ENCODE peak calls at places on chromosomes 7 and 10, in four cellular contexts. H, T, G and L are unnamed samples.

GRCh38 chr10:24993237-24993958 is 22.6 kb downstream of the ENKUR start:
- DNase-seq in G (no peak), T (no peak), H (no peak), L (no peak)

GRCh38 chr7:44281811-44282600 is 43.4 kb downstream of the CAMK2B start:
- DNase-seq in G (no peak), T (peak), H (no peak), L (no peak)

GRCh38 chr7:28853834-28854749 is 104.0 kb downstream of the TRIL start:
- DNase-seq in T (peak), H (peak), G (peak), L (peak)

GRCh38 chr10:78905940-78906308 is 162.8 kb upstream of the ZMIZ1 start:
- DNase-seq in H (no peak), G (no peak), T (no peak), L (no peak)

GRCh38 chr10:63140077-63140476 is 6.9 kb downstream of the NRBF2 start:
- DNase-seq in G (no peak), T (no peak), H (no peak), L (no peak)

GRCh38 chr10:126222736-126223511 is 165.4 kb downstream of the ADAM12 start:
- DNase-seq in G (no peak), H (no peak), T (no peak), L (no peak)

GRCh38 chr10:90738885-90739284 is 119.0 kb downstream of the HTR7 start:
- DNase-seq in H (no peak), G (no peak), T (no peak), L (no peak)

GRCh38 chr10:14481752-14482151 is 151.0 kb upstream of the FRMD4A start:
- DNase-seq in G (no peak), H (no peak), T (no peak), L (no peak)

GRCh38 chr7:118057404-118057803 is 126.6 kb upstream of the LSM8 start:
- DNase-seq in T (no peak), H (no peak), G (no peak), L (peak)

GRCh38 chr7:127981965-127982364 is 49.3 kb downstream of the LRRC4 start:
- DNase-seq in H (no peak), G (no peak), T (no peak), L (no peak)

GRCh38 chr10:124091646-124092269 is 1.6 kb downstream of the CHST15 start:
- DNase-seq in T (peak), G (peak), H (peak), L (peak)

GRCh38 chr7:143458263-143458662 is 15.0 kb downstream of the TAS2R60 start:
- DNase-seq in T (no peak), G (no peak), H (no peak), L (peak)

GRCh38 chr10:34010891-34011290 is 676.4 kb upstream of the NRP1 start:
- DNase-seq in G (no peak), H (no peak), T (no peak), L (no peak)

GRCh38 chr7:149285581-149285975 is 23.6 kb downstream of the ZNF783 start:
- DNase-seq in H (peak), T (peak), G (no peak), L (no peak)

GRCh38 chr7:151226875-151227782 is at the start of gene ABCF2:
- DNase-seq in G (peak), T (peak), H (peak), L (peak)

GRCh38 chr10:124282326-124282725 is 136.4 kb downstream of the OAT start:
- DNase-seq in T (no peak), H (no peak), G (no peak), L (no peak)

DNA sequence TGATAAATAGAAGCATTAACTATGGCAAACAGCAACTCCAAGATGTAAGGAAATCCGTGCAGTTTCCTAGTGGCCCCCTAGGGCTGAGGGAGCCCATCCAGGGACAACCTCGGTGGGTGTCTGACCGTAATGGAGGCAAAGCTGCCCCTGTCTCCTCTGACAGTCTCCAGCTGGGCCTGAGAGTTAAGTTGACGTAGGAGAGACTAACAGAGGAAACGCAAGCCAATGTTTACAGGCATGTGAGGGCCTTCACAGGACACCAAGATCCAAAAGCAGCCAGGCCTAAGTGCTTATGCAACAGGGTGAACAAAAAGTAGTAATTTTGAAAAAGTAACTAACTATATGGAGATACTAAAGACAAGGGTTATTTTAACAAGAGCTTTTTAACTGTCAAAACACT is 330.0 kb upstream of the C7orf33 start:
- DNase-seq in G (no peak), H (no peak), T (no peak), L (no peak)
- TF ChIP-seq CTCF in G (no peak), H (no peak), T (no peak), L (no peak)

GRCh38 chr10:23656735-23657134 is 217.9 kb downstream of the OTUD1 start:
- DNase-seq in H (no peak), T (peak), G (no peak), L (peak)
- TF ChIP-seq CTCF in H (no peak), T (peak), G (peak), L (peak)

GRCh38 chr10:208616-209015 is 73.4 kb downstream of the ZMYND11 start:
- DNase-seq in T (no peak), H (no peak), G (no peak), L (no peak)

GRCh38 chr10:210297-210696 is 75.0 kb downstream of the ZMYND11 start:
- DNase-seq in G (no peak), H (no peak), T (no peak), L (no peak)

GRCh38 chr10:209357-209756 is 74.1 kb downstream of the ZMYND11 start:
- DNase-seq in T (no peak), H (no peak), G (no peak), L (no peak)
- TF ChIP-seq CTCF in T (no peak), H (peak), G (no peak), L (no peak)

GRCh38 chr10:16304311-16304710 is 132.5 kb upstream of the PTER start:
- DNase-seq in G (no peak), T (no peak), H (no peak), L (no peak)
- TF ChIP-seq CTCF in G (no peak), T (no peak), H (no peak), L (no peak)

DNA sequence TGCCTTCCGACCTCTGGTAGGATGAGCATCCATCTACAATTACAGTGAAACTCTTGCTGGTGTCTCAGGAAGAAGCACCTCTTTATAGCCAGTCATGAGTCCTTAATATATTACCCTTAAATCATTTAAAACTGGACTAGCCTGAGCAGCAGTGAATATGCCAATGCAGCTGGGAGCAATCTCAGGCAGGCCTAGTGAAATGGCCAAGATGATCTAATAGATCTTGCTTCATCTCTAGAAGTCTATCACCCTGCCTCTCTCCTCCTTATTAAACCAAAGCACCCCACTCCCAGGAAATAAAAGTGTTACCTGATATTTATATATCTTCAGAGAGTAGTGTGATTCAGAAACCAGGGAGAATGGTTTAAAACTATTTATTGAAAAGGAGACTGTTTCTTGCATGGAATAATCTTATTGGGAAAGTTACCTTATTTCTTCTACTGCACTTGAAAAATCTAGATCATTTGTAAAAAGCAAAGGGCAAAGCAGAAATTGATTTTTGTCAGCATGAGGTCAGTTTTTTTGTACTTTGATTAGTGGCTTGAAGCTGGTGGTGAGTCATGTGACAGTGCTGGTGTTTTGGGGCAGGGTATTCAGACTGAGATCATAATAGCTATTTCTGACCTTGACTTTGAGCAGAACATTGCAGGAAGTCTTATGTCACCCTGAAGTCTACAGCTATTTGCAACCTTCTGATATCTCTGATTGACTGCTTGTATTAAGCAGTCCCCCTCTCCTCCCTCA is 66.4 kb upstream of the SORCS3 start:
- DNase-seq in T (no peak), G (no peak), H (no peak), L (no peak)
- TF ChIP-seq CTCF in T (no peak), G (no peak), H (no peak), L (no peak)

DNA sequence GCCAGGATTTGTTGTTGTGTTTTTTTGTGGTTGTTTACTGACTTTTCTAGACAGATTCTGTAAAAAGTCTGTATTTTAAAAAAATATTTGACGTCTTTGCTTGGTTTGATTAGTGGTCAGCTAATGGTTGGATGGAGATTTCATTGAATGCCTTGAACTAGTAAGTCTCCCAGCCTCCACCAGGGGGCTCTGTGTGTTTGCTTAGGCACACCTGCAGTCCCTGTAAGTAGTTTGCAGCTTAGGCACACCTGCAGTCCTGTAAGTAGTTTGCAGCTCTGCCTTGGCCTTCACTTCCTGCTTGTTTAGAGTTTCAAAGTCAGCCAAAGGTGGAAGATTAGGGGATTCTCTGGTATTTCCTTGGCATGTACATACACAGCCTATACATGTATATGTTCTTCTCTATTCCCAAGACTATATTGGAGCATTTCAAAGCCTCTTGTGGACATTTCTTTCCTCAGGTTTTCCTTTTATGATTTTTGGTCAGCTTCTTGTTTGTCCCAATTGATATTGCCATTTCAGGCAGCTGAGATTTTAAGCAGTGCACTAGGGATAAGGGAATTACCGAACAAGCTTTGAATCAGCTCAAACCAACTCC is 101.6 kb downstream of the CCSER2 start:
- DNase-seq in T (peak), G (peak), H (peak), L (peak)
- TF ChIP-seq CTCF in T (peak), G (peak), H (peak), L (peak)

DNA sequence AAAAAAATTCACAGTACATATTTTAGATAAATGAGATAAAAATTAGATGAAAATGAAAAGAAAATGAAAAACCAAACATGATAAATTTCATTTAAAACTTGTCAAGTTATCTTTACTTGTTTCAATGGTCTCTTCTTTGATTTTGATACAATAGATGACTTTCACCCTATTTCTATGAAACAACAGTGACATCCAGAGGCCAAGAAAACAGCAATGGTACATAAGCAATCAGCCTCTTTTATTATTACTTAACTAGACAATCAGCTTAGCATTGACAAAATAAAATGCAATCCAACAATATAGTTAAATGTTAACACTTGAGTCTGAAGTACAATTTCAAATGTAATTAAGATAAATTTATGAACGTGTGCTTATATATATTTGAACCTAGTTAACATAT is 74.8 kb upstream of the GPR37 start:
- DNase-seq in H (no peak), G (no peak), T (no peak), L (no peak)
- TF ChIP-seq CTCF in H (peak), G (peak), T (no peak), L (peak)

GRCh38 chr10:3068201-3068967 is 1.0 kb downstream of the PFKP start:
- DNase-seq in H (no peak), G (peak), T (peak), L (peak)
- TF ChIP-seq CTCF in H (no peak), G (peak), T (peak), L (no peak)

GRCh38 chr10:27692663-27693062 is 53.0 kb downstream of the MKX start:
- DNase-seq in T (no peak), H (no peak), G (no peak), L (no peak)

GRCh38 chr10:27699778-27700177 is 45.8 kb downstream of the MKX start:
- DNase-seq in T (no peak), G (no peak), H (no peak), L (no peak)

GRCh38 chr10:27696466-27696865 is 49.2 kb downstream of the MKX start:
- DNase-seq in H (no peak), G (no peak), T (no peak), L (no peak)

GRCh38 chr10:27695088-27695487 is 50.5 kb downstream of the MKX start:
- DNase-seq in T (no peak), H (no peak), G (no peak), L (no peak)

DNA sequence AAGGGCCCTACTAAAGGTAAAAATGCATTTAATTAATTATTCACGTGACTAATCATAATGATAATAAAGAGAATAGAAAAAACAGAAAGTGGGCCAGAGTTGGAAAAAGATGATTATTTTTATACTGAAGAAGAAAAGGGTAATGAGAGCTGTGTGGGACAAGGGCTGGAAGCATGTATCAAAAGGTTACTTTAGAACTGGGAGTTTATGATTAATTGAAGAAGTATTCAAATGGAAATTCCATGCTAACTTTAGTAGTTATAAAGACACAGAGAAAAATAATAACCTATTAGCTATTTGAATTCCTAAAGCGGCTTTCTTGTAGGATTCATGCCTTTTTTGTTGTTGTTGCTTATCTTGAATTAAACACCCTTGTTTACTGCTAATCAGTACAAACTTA is 49.9 kb downstream of the MKX start:
- DNase-seq in H (no peak), T (no peak), G (no peak), L (no peak)
- TF ChIP-seq CTCF in H (no peak), T (no peak), G (no peak), L (no peak)